ENCODE peak calls at places on chromosomes 2 and 18, in eight cellular contexts. V, C, X, Q, Z, I, O and T are unnamed samples.

GRCh38 chr2:238117199-238118154 is 17.3 kb downstream of the ESPNL start:
- DNase-seq in V (no peak), C (no peak), X (no peak), Q (no peak), Z (no peak), I (no peak), O (peak; percentile 38), T (no peak)

GRCh38 chr2:136000502-136000901 is 15.1 kb upstream of the DARS1 start:
- DNase-seq in V (no peak), C (no peak), X (peak; percentile 2), Q (no peak), Z (no peak), I (no peak), O (no peak), T (no peak)

GRCh38 chr2:233307565-233307964 is at the start of gene SAG:
- DNase-seq in V (no peak), C (no peak), X (no peak), Q (no peak), Z (no peak), I (no peak), O (no peak), T (no peak)

GRCh38 chr2:216777637-216778273 is 82.1 kb downstream of the TNP1 start:
- DNase-seq in V (peak; percentile 78), C (no peak), X (peak; percentile 69), Q (no peak), Z (no peak), I (no peak), O (no peak), T (no peak)

GRCh38 chr2:216633616-216634316 is 546 bp downstream of the IGFBP2 start:
- DNase-seq in V (no peak), C (peak; percentile 48), X (no peak), Q (no peak), Z (no peak), I (peak; percentile 21), O (no peak), T (no peak)

GRCh38 chr2:226581661-226582060 is 218.0 kb downstream of the IRS1 start:
- DNase-seq in V (no peak), C (no peak), X (no peak), Q (no peak), Z (no peak), I (no peak), O (no peak), T (no peak)

GRCh38 chr2:38145226-38145625 is 69.3 kb upstream of the CYP1B1 start:
- DNase-seq in V (no peak), C (no peak), X (peak; percentile 15), Q (no peak), Z (no peak), I (no peak), O (no peak), T (no peak)

GRCh38 chr2:39581866-39582265 is 83.9 kb upstream of the TMEM178A start:
- DNase-seq in V (no peak), C (no peak), X (no peak), Q (no peak), Z (no peak), I (no peak), O (no peak), T (no peak)

GRCh38 chr2:26687328-26687727 is 5.2 kb upstream of the KCNK3 start:
- DNase-seq in V (no peak), C (no peak), X (no peak), Q (peak; percentile 44), Z (no peak), I (no peak), O (no peak), T (no peak)

GRCh38 chr2:12069139-12069538 is 322.7 kb downstream of the LPIN1 start:
- DNase-seq in V (no peak), C (no peak), X (no peak), Q (no peak), Z (no peak), I (no peak), O (no peak), T (no peak)

GRCh38 chr2:105329561-105330495 is at the start of gene TGFBRAP1:
- DNase-seq in V (peak; percentile 79), C (peak; percentile 71), X (no peak), Q (peak; percentile 29), Z (no peak), I (peak; percentile 62), O (peak; percentile 70), T (peak; percentile 82)

GRCh38 chr2:172153161-172153560 is 50.5 kb upstream of the DLX2 start:
- DNase-seq in V (no peak), C (no peak), X (no peak), Q (no peak), Z (no peak), I (no peak), O (no peak), T (no peak)

GRCh38 chr2:79580175-79580574 is 67.3 kb downstream of the CTNNA2 start:
- DNase-seq in V (no peak), C (no peak), X (no peak), Q (no peak), Z (no peak), I (no peak), O (no peak), T (no peak)

GRCh38 chr18:35413163-35413511 is 36.0 kb upstream of the ZNF396 start:
- DNase-seq in V (no peak), C (no peak), X (no peak), Q (no peak), Z (no peak), I (no peak), O (no peak), T (no peak)
- H3K27ac ChIP-seq in V (no peak overlapping the region), C (no peak overlapping the region), X (no peak overlapping the region), Q (no peak overlapping the region), Z (no peak overlapping the region), I (no peak overlapping the region), O (no peak overlapping the region), T (no peak overlapping the region)

DNA sequence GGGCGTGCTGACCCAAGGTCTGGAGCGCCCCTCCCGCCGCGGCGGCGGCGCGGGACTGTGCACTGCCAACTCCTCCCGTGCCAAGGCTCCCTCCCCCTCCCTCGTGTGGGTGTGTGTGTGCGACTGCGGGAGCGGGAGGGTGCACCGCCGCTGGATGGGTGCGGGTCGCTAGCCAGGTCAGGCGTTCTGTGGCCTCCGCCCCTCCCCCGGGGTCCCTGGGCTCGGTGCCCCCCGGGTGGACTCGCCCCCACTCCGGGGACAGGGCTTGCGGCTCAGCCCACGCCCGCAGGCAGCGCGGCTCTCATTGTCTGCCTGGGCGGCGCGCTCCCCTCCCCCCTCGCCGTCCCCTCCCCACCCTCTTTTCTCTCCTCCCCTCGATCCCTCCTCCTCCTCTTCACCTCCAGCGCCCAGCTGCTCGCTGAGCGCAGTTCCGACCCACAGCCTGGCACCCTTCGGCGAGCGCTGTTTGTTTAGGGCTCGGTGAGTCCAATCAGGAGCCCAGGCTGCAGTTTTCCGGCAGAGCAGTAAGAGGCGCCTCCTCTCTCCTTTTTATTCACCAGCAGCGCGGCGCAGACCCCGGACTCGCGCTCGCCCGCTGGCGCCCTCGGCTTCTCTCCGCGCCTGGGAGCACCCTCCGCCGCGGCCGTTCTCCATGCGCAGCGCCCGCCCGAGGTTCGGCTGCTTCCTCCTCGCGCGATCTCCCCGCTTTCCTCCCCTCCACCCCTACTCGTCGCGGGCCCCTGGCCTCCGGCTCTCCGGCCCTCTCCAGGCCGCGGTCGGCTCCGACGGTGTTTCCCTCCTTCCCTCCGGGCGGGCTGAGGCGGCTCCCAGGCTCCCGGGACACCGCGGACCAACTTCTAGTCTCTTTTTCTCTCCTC is at the start of gene GATA6:
- DNase-seq in V (peak; percentile 80), C (peak; percentile 95), X (peak; percentile 92), Q (peak; percentile 81), Z (peak; percentile 97), I (peak; percentile 91), O (peak; percentile 97), T (peak; percentile 96)
- H3K27ac ChIP-seq in V (no peak within 1 kb of the TSS), C (peak within 1 kb of the TSS; percentile 90), X (peak within 1 kb of the TSS; percentile 87), Q (peak within 1 kb of the TSS; percentile 66), Z (peak within 1 kb of the TSS; percentile 100), I (peak within 1 kb of the TSS; percentile 93), O (peak within 1 kb of the TSS; percentile 90), T (peak within 1 kb of the TSS; percentile 98)

GRCh38 chr18:12990128-12990485 is 1.1 kb upstream of the CEP192 start:
- DNase-seq in V (no peak), C (no peak), X (no peak), Q (no peak), Z (no peak), I (no peak), O (no peak), T (no peak)
- H3K27ac ChIP-seq in V (peak overlapping the region; percentile 93), C (peak overlapping the region; percentile 95), X (no peak overlapping the region), Q (no peak overlapping the region), Z (no peak overlapping the region), I (no peak overlapping the region), O (no peak overlapping the region), T (no peak overlapping the region)

GRCh38 chr2:120028795-120029194 is 15.9 kb downstream of the EPB41L5 start:
- DNase-seq in V (no peak), C (no peak), X (no peak), Q (no peak), Z (no peak), I (no peak), O (no peak), T (no peak)

GRCh38 chr2:120029672-120030640 is 17.1 kb downstream of the EPB41L5 start:
- DNase-seq in V (no peak), C (no peak), X (no peak), Q (no peak), Z (no peak), I (no peak), O (no peak), T (no peak)

GRCh38 chr2:120032297-120032696 is 19.4 kb downstream of the EPB41L5 start:
- DNase-seq in V (no peak), C (no peak), X (no peak), Q (no peak), Z (no peak), I (no peak), O (no peak), T (no peak)

GRCh38 chr2:120026890-120027289 is 14.0 kb downstream of the EPB41L5 start:
- DNase-seq in V (no peak), C (no peak), X (no peak), Q (no peak), Z (no peak), I (no peak), O (no peak), T (no peak)
- H3K27ac ChIP-seq in V (no peak overlapping the region), C (no peak overlapping the region), X (no peak overlapping the region), Q (no peak overlapping the region), Z (no peak overlapping the region), I (no peak overlapping the region), O (no peak overlapping the region), T (no peak overlapping the region)